ENCODE peak calls at places on chromosomes 7 and 10, in eight cellular contexts. E is right lobe of liver; J is CD8-positive, alpha-beta T cell; Z is neural progenitor cell; O is A549; U is fibroblast of lung; I is PC-3; F is caudate nucleus. R is an unnamed sample.

GRCh38 chr7:1112109-1112508 is 24.2 kb downstream of the GPER1 start:
- DNase-seq in E (peak), J (no peak), Z (no peak), O (no peak), U (peak), I (no peak), F (no peak), R (no peak)

GRCh38 chr7:82375068-82375467 is 68.5 kb downstream of the CACNA2D1 start:
- DNase-seq in E (no peak), J (no peak), Z (no peak), O (no peak), U (no peak), I (no peak), F (no peak), R (no peak)

GRCh38 chr7:84256481-84256880 is 61.9 kb upstream of the SEMA3A start:
- DNase-seq in E (no peak), J (no peak), Z (no peak), O (no peak), U (no peak), I (no peak), F (no peak), R (no peak)

GRCh38 chr7:125828153-125828690 is 898.6 kb upstream of the POT1 start:
- DNase-seq in E (no peak), J (no peak), Z (no peak), O (no peak), U (peak), I (peak), F (no peak), R (no peak)

GRCh38 chr7:157551325-157552070 is 214.7 kb downstream of the DNAJB6 start:
- DNase-seq in E (no peak), J (no peak), Z (no peak), O (no peak), U (no peak), I (no peak), F (no peak), R (no peak)

GRCh38 chr10:92238586-92239098 is 52.2 kb downstream of the CPEB3 start:
- DNase-seq in E (peak), J (no peak), Z (no peak), O (peak), U (peak), I (peak), F (no peak), R (no peak)

GRCh38 chr10:105148921-105149320 is 507.8 kb downstream of the SORCS3 start:
- DNase-seq in E (no peak), J (no peak), Z (no peak), O (no peak), U (peak), I (peak), F (no peak), R (no peak)

GRCh38 chr10:43842496-43842895 is 193.8 kb upstream of the ZNF32 start:
- DNase-seq in E (no peak), J (no peak), Z (no peak), O (no peak), U (no peak), I (no peak), F (no peak), R (no peak)

GRCh38 chr10:24235471-24235870 is 26.5 kb downstream of the KIAA1217 start:
- DNase-seq in E (no peak), J (no peak), Z (no peak), O (no peak), U (no peak), I (no peak), F (no peak), R (no peak)

GRCh38 chr10:71964669-71965515 is 697 bp downstream of the CHST3 start:
- DNase-seq in E (no peak), J (no peak), Z (peak), O (peak), U (peak), I (peak), F (peak), R (no peak)

GRCh38 chr10:71963756-71964668 is at the start of gene CHST3:
- DNase-seq in E (peak), J (no peak), Z (peak), O (peak), U (peak), I (peak), F (peak), R (no peak)

GRCh38 chr10:71962915-71963314 is 1.3 kb upstream of the CHST3 start:
- DNase-seq in E (no peak), J (no peak), Z (no peak), O (no peak), U (no peak), I (no peak), F (no peak), R (no peak)

GRCh38 chr10:71961831-71962230 is 2.4 kb upstream of the CHST3 start:
- DNase-seq in E (no peak), J (no peak), Z (no peak), O (no peak), U (no peak), I (no peak), F (no peak), R (no peak)

GRCh38 chr10:71963351-71963755 is 842 bp upstream of the CHST3 start:
- DNase-seq in E (no peak), J (no peak), Z (no peak), O (no peak), U (no peak), I (no peak), F (no peak), R (no peak)
- H3K27ac ChIP-seq in E (peak), J (no peak), Z (no peak), O (peak), U (peak), I (no peak), F (peak), R (no peak)

GRCh38 chr10:26799342-26799741 is 61.4 kb downstream of the ABI1 start:
- DNase-seq in E (no peak), J (no peak), Z (no peak), O (no peak), U (no peak), I (no peak), F (no peak), R (no peak)

GRCh38 chr10:26797340-26797739 is 63.4 kb downstream of the ABI1 start:
- DNase-seq in E (no peak), J (no peak), Z (no peak), O (no peak), U (no peak), I (no peak), F (no peak), R (no peak)

GRCh38 chr10:26801274-26801673 is 59.5 kb downstream of the ABI1 start:
- DNase-seq in E (no peak), J (no peak), Z (no peak), O (no peak), U (no peak), I (no peak), F (no peak), R (no peak)

GRCh38 chr10:26800468-26800867 is 60.3 kb downstream of the ABI1 start:
- DNase-seq in E (no peak), J (no peak), Z (no peak), O (no peak), U (no peak), I (no peak), F (no peak), R (no peak)

GRCh38 chr10:26798298-26798697 is 62.5 kb downstream of the ABI1 start:
- DNase-seq in E (no peak), J (no peak), Z (no peak), O (no peak), U (no peak), I (no peak), F (no peak), R (no peak)
- H3K27ac ChIP-seq in E (no peak), J (no peak), Z (no peak), O (no peak), U (no peak), I (no peak), F (no peak), R (no peak)

DNA sequence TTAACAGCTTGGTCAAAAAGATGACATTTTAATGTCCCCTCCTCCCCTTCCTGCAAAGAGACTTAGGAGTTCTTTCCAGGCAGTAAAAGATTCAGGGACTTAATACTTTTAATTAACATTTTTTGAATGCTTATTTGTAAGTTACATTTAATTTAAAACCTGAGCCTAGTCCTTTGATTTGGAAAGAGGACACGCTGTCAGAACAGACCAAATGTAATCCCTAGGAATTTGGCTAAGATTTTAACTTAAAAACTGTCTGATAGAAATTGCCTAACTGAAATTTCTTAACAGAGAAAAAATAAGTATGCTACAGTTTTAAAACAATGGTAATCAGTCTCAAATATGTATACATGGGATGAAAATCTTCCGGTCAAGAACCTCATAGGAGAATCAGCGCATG is 98.5 kb downstream of the NRP1 start:
- DNase-seq in E (no peak), J (no peak), Z (no peak), O (no peak), U (no peak), I (no peak), F (no peak), R (no peak)
- H3K27ac ChIP-seq in E (no peak), J (no peak), Z (no peak), O (peak), U (no peak), I (peak), F (no peak), R (no peak)

DNA sequence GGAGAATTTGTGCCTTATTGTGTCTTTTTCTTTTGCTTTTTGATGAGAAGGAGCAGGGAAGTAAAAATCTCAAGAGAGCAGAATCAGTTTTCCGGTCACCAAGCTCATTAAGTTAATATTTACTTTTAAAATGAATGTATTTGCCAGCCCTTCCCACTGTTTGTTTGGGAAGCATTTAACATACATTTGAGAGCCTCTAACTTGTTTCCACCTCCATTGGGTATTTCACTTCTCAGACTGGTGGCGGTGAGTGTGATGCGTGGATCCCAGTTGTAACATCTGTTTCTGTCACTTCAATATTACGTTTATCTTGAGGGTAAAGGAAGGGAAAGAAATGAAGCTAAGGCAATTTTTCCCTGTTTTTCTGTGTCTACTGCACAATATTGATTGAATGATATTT is 22.8 kb downstream of the CDK14 start:
- DNase-seq in E (no peak), J (no peak), Z (no peak), O (no peak), U (no peak), I (peak), F (no peak), R (no peak)
- H3K27ac ChIP-seq in E (no peak), J (no peak), Z (no peak), O (no peak), U (no peak), I (peak), F (no peak), R (no peak)

GRCh38 chr10:79926037-79926436 is 22.9 kb downstream of the SFTPD start:
- DNase-seq in E (no peak), J (no peak), Z (no peak), O (no peak), U (no peak), I (no peak), F (no peak), R (no peak)
- H3K27ac ChIP-seq in E (no peak), J (no peak), Z (no peak), O (no peak), U (no peak), I (no peak), F (peak), R (no peak)

GRCh38 chr10:97597778-97598177 is 8.3 kb downstream of the C10orf62 start:
- DNase-seq in E (no peak), J (no peak), Z (no peak), O (no peak), U (peak), I (no peak), F (no peak), R (no peak)
- H3K27ac ChIP-seq in E (no peak), J (no peak), Z (no peak), O (peak), U (no peak), I (no peak), F (no peak), R (no peak)

DNA sequence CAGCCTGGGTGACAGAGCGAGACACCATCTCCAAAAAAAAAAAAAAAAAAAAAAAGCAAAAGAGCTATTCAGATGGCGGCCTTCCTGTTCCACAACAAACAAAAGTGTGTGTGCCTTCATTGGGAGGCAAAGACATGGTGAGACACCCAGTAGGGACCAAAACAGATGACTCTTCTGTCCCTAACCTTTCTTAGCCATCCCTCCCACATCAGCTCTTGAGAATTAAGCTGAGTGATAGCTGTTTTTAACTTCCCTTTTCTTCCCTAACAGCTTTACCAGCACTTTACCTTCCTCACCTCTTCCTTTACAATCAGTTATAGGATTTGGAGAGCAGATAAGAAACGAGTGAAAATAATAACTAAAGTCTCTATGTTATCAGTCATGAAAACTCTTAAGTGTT is 48.2 kb downstream of the ARMH3 start:
- DNase-seq in E (no peak), J (no peak), Z (no peak), O (no peak), U (no peak), I (no peak), F (no peak), R (no peak)
- H3K27ac ChIP-seq in E (no peak), J (no peak), Z (no peak), O (no peak), U (no peak), I (no peak), F (no peak), R (no peak)

GRCh38 chr7:50542132-50542531 is 23.1 kb downstream of the DDC start:
- DNase-seq in E (no peak), J (no peak), Z (no peak), O (no peak), U (no peak), I (no peak), F (no peak), R (no peak)
- H3K27ac ChIP-seq in E (no peak), J (no peak), Z (no peak), O (no peak), U (no peak), I (no peak), F (no peak), R (no peak)

DNA sequence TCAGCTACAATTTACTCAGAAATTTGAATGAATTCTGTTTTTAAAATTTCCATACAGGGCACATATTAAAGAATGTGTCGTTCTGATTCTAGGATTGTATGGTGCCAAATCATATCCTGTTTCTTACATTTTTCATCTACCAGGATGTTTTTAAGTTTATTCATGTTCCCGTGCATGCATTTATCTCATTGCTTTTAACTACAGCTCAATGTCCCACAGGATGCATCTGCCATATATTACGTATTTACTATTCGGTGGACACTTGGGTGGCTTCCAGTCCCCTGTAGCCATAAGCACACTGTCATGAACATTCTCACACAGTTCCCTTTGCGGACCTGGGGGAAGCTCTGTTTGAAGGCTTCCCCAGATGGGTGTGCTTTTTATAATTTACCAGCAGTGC is 122.3 kb downstream of the CCDC71L start:
- DNase-seq in E (no peak), J (no peak), Z (no peak), O (no peak), U (no peak), I (no peak), F (no peak), R (no peak)
- H3K27ac ChIP-seq in E (peak), J (no peak), Z (no peak), O (no peak), U (no peak), I (no peak), F (no peak), R (no peak)

R was measured in CD4-positive, alpha-beta T cell.